ENCODE peak calls at places on chromosomes 16 and 17, in four cellular contexts. U is HEK293T; O is AML-193; D is activated CD4-positive, alpha-beta T cell treated with anti-CD3 and anti-CD28 coated beads for 48 hours. Q is an unnamed sample.

GRCh38 chr17:59858167-59858790 is 34.5 kb downstream of the TUBD1 start:
- DNase-seq in U (no peak), O (no peak), D (no peak), Q (no peak)

GRCh38 chr16:75198135-75198600 is 8.8 kb downstream of the CTRB2 start:
- DNase-seq in D (no peak), O (no peak), U (no peak), Q (no peak)

GRCh38 chr17:35082073-35082657 is 18.7 kb upstream of the RFFL start:
- DNase-seq in D (no peak), U (no peak), O (no peak), Q (no peak)

GRCh38 chr17:17028059-17028877 is 14.0 kb upstream of the MPRIP start:
- DNase-seq in O (no peak), D (no peak), U (no peak), Q (no peak)

GRCh38 chr16:85238233-85238647 is 126.0 kb upstream of the CIBAR2 start:
- DNase-seq in D (no peak), O (no peak), U (no peak), Q (no peak)

GRCh38 chr17:41499714-41500113 is 5.7 kb downstream of the KRT13 start:
- DNase-seq in U (no peak), O (no peak), D (no peak), Q (no peak)

GRCh38 chr16:89320717-89321501 is 103.4 kb downstream of the ZNF778 start:
- DNase-seq in D (no peak), O (no peak), U (no peak), Q (no peak)

GRCh38 chr17:32155896-32156295 is 13.6 kb downstream of the RHOT1 start:
- DNase-seq in O (no peak), D (no peak), U (no peak), Q (no peak)

GRCh38 chr17:58531661-58532554 is 17.5 kb upstream of the MTMR4 start:
- DNase-seq in D (peak; percentile 63), U (peak; percentile 78), O (no peak), Q (no peak)

GRCh38 chr17:68033636-68034451 is 1.7 kb upstream of the KPNA2 start:
- DNase-seq in U (peak; percentile 37), O (no peak), D (no peak), Q (no peak)

GRCh38 chr16:11681526-11681925 is 13.3 kb downstream of the SNN start:
- DNase-seq in O (no peak), U (no peak), D (no peak), Q (no peak)

GRCh38 chr17:77528516-77529327 is 388.0 kb downstream of the SEC14L1 start:
- DNase-seq in D (peak; percentile 59), O (no peak), U (peak; percentile 73), Q (no peak)

GRCh38 chr16:49543315-49543946 is 169.8 kb downstream of the C16orf78 start:
- DNase-seq in D (no peak), O (no peak), U (no peak), Q (no peak)

GRCh38 chr17:81239714-81240555 is 817 bp downstream of the NDUFAF8 start:
- DNase-seq in O (no peak), U (no peak), D (peak; percentile 73), Q (no peak)

GRCh38 chr16:49492090-49492801 is 118.6 kb downstream of the C16orf78 start:
- DNase-seq in D (peak; percentile 57), O (no peak), U (peak; percentile 88), Q (no peak)

GRCh38 chr17:13531701-13532100 is 70.0 kb downstream of the HS3ST3A1 start:
- DNase-seq in U (no peak), D (no peak), O (no peak), Q (no peak)

GRCh38 chr16:81204794-81205680 is 33.5 kb upstream of the BCO1 start:
- DNase-seq in D (peak; percentile 66), O (peak; percentile 28), U (peak; percentile 56), Q (no peak)

GRCh38 chr17:19311421-19312215 is 50.9 kb downstream of the B9D1 start:
- DNase-seq in D (no peak), U (no peak), O (peak; percentile 38), Q (no peak)

GRCh38 chr16:84527486-84528269 is 23.2 kb upstream of the MEAK7 start:
- DNase-seq in U (no peak), O (peak; percentile 35), D (no peak), Q (no peak)

GRCh38 chr17:79789943-79790804 is 6.7 kb downstream of the CBX8 start:
- DNase-seq in U (peak; percentile 67), O (no peak), D (no peak), Q (no peak)

GRCh38 chr17:79815836-79816371 is 19.0 kb upstream of the CBX8 start:
- DNase-seq in D (no peak), O (no peak), U (no peak), Q (no peak)

GRCh38 chr17:34369196-34369500 is 6.1 kb upstream of the CCL1 start:
- DNase-seq in U (no peak), D (no peak), O (no peak), Q (no peak)

GRCh38 chr16:19696312-19696711 is 21.7 kb downstream of the KNOP1 start:
- DNase-seq in D (peak; percentile 53), O (no peak), U (no peak), Q (no peak)

GRCh38 chr16:3511286-3512180 is 10.7 kb downstream of the CLUAP1 start:
- DNase-seq in U (no peak), D (no peak), O (no peak), Q (no peak)

GRCh38 chr17:76497979-76498885 is 3.0 kb downstream of the RHBDF2 start:
- DNase-seq in D (no peak), O (no peak), U (peak; percentile 43), Q (no peak)

GRCh38 chr16:56611281-56611833 is 3.0 kb downstream of the MT2A start:
- DNase-seq in U (no peak), D (peak; percentile 28), O (no peak), Q (no peak)

GRCh38 chr17:72587773-72588511 is 467.1 kb downstream of the SOX9 start:
- DNase-seq in U (no peak), O (no peak), D (peak; percentile 8), Q (no peak)

GRCh38 chr16:57997176-57997527 is 3.3 kb downstream of the ZNF319 start:
- DNase-seq in O (no peak), D (no peak), U (no peak), Q (no peak)

GRCh38 chr17:34981538-34982241 is 1.4 kb downstream of the LIG3 start:
- DNase-seq in O (no peak), D (no peak), U (peak; percentile 53), Q (no peak)

GRCh38 chr16:8644513-8645140 is 23.1 kb downstream of the METTL22 start:
- DNase-seq in D (no peak), O (peak; percentile 53), U (no peak), Q (peak; percentile 72)

GRCh38 chr16:65202461-65202860 is 80.6 kb upstream of the CDH11 start:
- DNase-seq in U (no peak), O (no peak), D (no peak), Q (no peak)

GRCh38 chr17:18946536-18946935 is 5.4 kb upstream of the SLC5A10 start:
- DNase-seq in O (no peak), D (no peak), U (no peak), Q (no peak)

GRCh38 chr16:57128787-57129389 is 36.5 kb downstream of the CPNE2 start:
- DNase-seq in O (no peak), U (no peak), D (peak; percentile 48), Q (no peak)

GRCh38 chr16:15811778-15812750 is 44.8 kb downstream of the MYH11 start:
- DNase-seq in D (no peak), O (no peak), U (no peak), Q (no peak)

GRCh38 chr17:1228752-1229353 is 41.4 kb upstream of the BHLHA9 start:
- DNase-seq in O (no peak), U (no peak), D (no peak), Q (no peak)

GRCh38 chr17:39171933-39172332 is 6.0 kb upstream of the ARL5C start:
- DNase-seq in O (no peak), D (no peak), U (no peak), Q (no peak)

GRCh38 chr16:67563708-67564468 is 1.6 kb downstream of the CTCF start:
- DNase-seq in U (no peak), D (peak; percentile 46), O (peak; percentile 56), Q (no peak)

GRCh38 chr16:1135459-1135825 is 17.5 kb upstream of the CACNA1H start:
- DNase-seq in U (no peak), O (no peak), D (no peak), Q (no peak)